ENCODE peak calls at places on chromosomes 7 and 10, in four cellular contexts. One of them, this sample, is unnamed.

GRCh38 chr7:158024351-158024715 is 563.3 kb downstream of the PTPRN2 start:
- DNase-seq in T-cell: no peak
- DNase-seq in activated naive CD8-positive, alpha-beta T cell treated with anti-CD3 and anti-CD28 coated beads, Interleukin-2, amount 10 ng/mL, durations not matched to agents 7 days and 5 days: peak; percentile 6
- DNase-seq in D721Med: no peak
- DNase-seq in this sample: no peak

GRCh38 chr7:148079681-148080080 is 510.9 kb upstream of the C7orf33 start:
- DNase-seq in T-cell: no peak
- DNase-seq in activated naive CD8-positive, alpha-beta T cell treated with anti-CD3 and anti-CD28 coated beads, Interleukin-2, amount 10 ng/mL, durations not matched to agents 7 days and 5 days: no peak
- DNase-seq in D721Med: no peak
- DNase-seq in this sample: no peak

GRCh38 chr7:20107582-20107981 is 109.6 kb downstream of the MACC1 start:
- DNase-seq in T-cell: no peak
- DNase-seq in activated naive CD8-positive, alpha-beta T cell treated with anti-CD3 and anti-CD28 coated beads, Interleukin-2, amount 10 ng/mL, durations not matched to agents 7 days and 5 days: no peak
- DNase-seq in D721Med: no peak
- DNase-seq in this sample: no peak

GRCh38 chr10:128526793-128527375 is 400.7 kb upstream of the MKI67 start:
- DNase-seq in T-cell: no peak
- DNase-seq in activated naive CD8-positive, alpha-beta T cell treated with anti-CD3 and anti-CD28 coated beads, Interleukin-2, amount 10 ng/mL, durations not matched to agents 7 days and 5 days: no peak
- DNase-seq in D721Med: no peak
- DNase-seq in this sample: no peak

GRCh38 chr7:157274991-157275427 is 61.8 kb upstream of the DNAJB6 start:
- DNase-seq in T-cell: no peak
- DNase-seq in activated naive CD8-positive, alpha-beta T cell treated with anti-CD3 and anti-CD28 coated beads, Interleukin-2, amount 10 ng/mL, durations not matched to agents 7 days and 5 days: no peak
- DNase-seq in D721Med: no peak
- DNase-seq in this sample: no peak

GRCh38 chr7:35463176-35463575 is 209.3 kb upstream of the TBX20 start:
- DNase-seq in T-cell: no peak
- DNase-seq in activated naive CD8-positive, alpha-beta T cell treated with anti-CD3 and anti-CD28 coated beads, Interleukin-2, amount 10 ng/mL, durations not matched to agents 7 days and 5 days: no peak
- DNase-seq in D721Med: no peak
- DNase-seq in this sample: no peak

GRCh38 chr10:84140036-84140379 is 699 bp downstream of the GHITM start:
- DNase-seq in T-cell: no peak
- DNase-seq in activated naive CD8-positive, alpha-beta T cell treated with anti-CD3 and anti-CD28 coated beads, Interleukin-2, amount 10 ng/mL, durations not matched to agents 7 days and 5 days: no peak
- DNase-seq in D721Med: no peak
- DNase-seq in this sample: no peak

GRCh38 chr7:11428877-11429617 is 403.0 kb downstream of the THSD7A start:
- DNase-seq in T-cell: no peak
- DNase-seq in activated naive CD8-positive, alpha-beta T cell treated with anti-CD3 and anti-CD28 coated beads, Interleukin-2, amount 10 ng/mL, durations not matched to agents 7 days and 5 days: no peak
- DNase-seq in D721Med: no peak
- DNase-seq in this sample: no peak

GRCh38 chr7:30549933-30550493 is 44.7 kb upstream of the GARS1 start:
- DNase-seq in T-cell: no peak
- DNase-seq in activated naive CD8-positive, alpha-beta T cell treated with anti-CD3 and anti-CD28 coated beads, Interleukin-2, amount 10 ng/mL, durations not matched to agents 7 days and 5 days: no peak
- DNase-seq in D721Med: no peak
- DNase-seq in this sample: no peak

GRCh38 chr7:66845382-66846095 is 75.5 kb upstream of the TMEM248 start:
- DNase-seq in T-cell: no peak
- DNase-seq in activated naive CD8-positive, alpha-beta T cell treated with anti-CD3 and anti-CD28 coated beads, Interleukin-2, amount 10 ng/mL, durations not matched to agents 7 days and 5 days: peak; percentile 36
- DNase-seq in D721Med: no peak
- DNase-seq in this sample: no peak

GRCh38 chr7:24869572-24869971 is 110.4 kb downstream of the OSBPL3 start:
- DNase-seq in T-cell: no peak
- DNase-seq in activated naive CD8-positive, alpha-beta T cell treated with anti-CD3 and anti-CD28 coated beads, Interleukin-2, amount 10 ng/mL, durations not matched to agents 7 days and 5 days: no peak
- DNase-seq in D721Med: no peak
- DNase-seq in this sample: no peak

GRCh38 chr7:79298145-79298760 is 155.2 kb downstream of the MAGI2 start:
- DNase-seq in T-cell: no peak
- DNase-seq in activated naive CD8-positive, alpha-beta T cell treated with anti-CD3 and anti-CD28 coated beads, Interleukin-2, amount 10 ng/mL, durations not matched to agents 7 days and 5 days: no peak
- DNase-seq in D721Med: no peak
- DNase-seq in this sample: no peak

GRCh38 chr7:79681454-79681853 is 228.0 kb upstream of the MAGI2 start:
- DNase-seq in T-cell: no peak
- DNase-seq in activated naive CD8-positive, alpha-beta T cell treated with anti-CD3 and anti-CD28 coated beads, Interleukin-2, amount 10 ng/mL, durations not matched to agents 7 days and 5 days: no peak
- DNase-seq in D721Med: no peak
- DNase-seq in this sample: no peak

GRCh38 chr7:69364814-69365587 is 233.3 kb upstream of the AUTS2 start:
- DNase-seq in T-cell: no peak
- DNase-seq in activated naive CD8-positive, alpha-beta T cell treated with anti-CD3 and anti-CD28 coated beads, Interleukin-2, amount 10 ng/mL, durations not matched to agents 7 days and 5 days: no peak
- DNase-seq in D721Med: no peak
- DNase-seq in this sample: no peak

GRCh38 chr7:137882261-137882668 is 35.5 kb upstream of the DGKI start:
- DNase-seq in T-cell: no peak
- DNase-seq in activated naive CD8-positive, alpha-beta T cell treated with anti-CD3 and anti-CD28 coated beads, Interleukin-2, amount 10 ng/mL, durations not matched to agents 7 days and 5 days: no peak
- DNase-seq in D721Med: no peak
- DNase-seq in this sample: no peak

This sample was measured in CD4-positive, alpha-beta T cell.